ENCODE peak calls at places on chromosome 22, in six cellular contexts. N is type B pancreatic cell, Z is dorsolateral prefrontal cortex, K is neural crest cell, J is lung, B is AG09309. O is an unnamed sample.
A peak's percentile ranks its signal among the peaks of the same experiment; 100 is the strongest.

GRCh38 chr22:41543854-41544670 is at the start of gene POLR3H:
- DNase-seq in N (peak; percentile 98), Z (peak; percentile 100), K (peak; percentile 97), J (peak; percentile 99), B (peak; percentile 84), O (peak; percentile 99)

GRCh38 chr22:25054943-25055511 is 102.5 kb downstream of the KIAA1671 start:
- DNase-seq in N (no peak), Z (no peak), K (no peak), J (no peak), B (no peak), O (no peak)

GRCh38 chr22:37403267-37403960 is 23.9 kb downstream of the ELFN2 start:
- DNase-seq in N (no peak), Z (no peak), K (no peak), J (no peak), B (no peak), O (no peak)

GRCh38 chr22:41286639-41287091 is 678 bp upstream of the RANGAP1 start:
- DNase-seq in N (no peak), Z (no peak), K (no peak), J (peak; percentile 41), B (no peak), O (no peak)

GRCh38 chr22:30015846-30016245 is 64.4 kb upstream of the HORMAD2 start:
- DNase-seq in N (no peak), Z (no peak), K (no peak), J (no peak), B (peak; percentile 39), O (no peak)

GRCh38 chr22:36351921-36352774 is 35.6 kb downstream of the MYH9 start:
- DNase-seq in N (no peak), Z (no peak), K (no peak), J (no peak), B (no peak), O (no peak)

GRCh38 chr22:27873476-27873875 is 45.6 kb downstream of the PITPNB start:
- DNase-seq in N (no peak), Z (no peak), K (no peak), J (no peak), B (no peak), O (no peak)

GRCh38 chr22:27844256-27844655 is 42.7 kb upstream of the MN1 start:
- DNase-seq in N (no peak), Z (no peak), K (no peak), J (no peak), B (no peak), O (no peak)

GRCh38 chr22:30947163-30947820 is 21.3 kb downstream of the MORC2 start:
- DNase-seq in N (no peak), Z (no peak), K (peak; percentile 34), J (no peak), B (no peak), O (no peak)

GRCh38 chr22:37210041-37210803 is 2.1 kb downstream of the SSTR3 start:
- DNase-seq in N (no peak), Z (peak; percentile 71), K (no peak), J (no peak), B (no peak), O (peak; percentile 84)

GRCh38 chr22:24179478-24180210 is 1.6 kb upstream of the SUSD2 start:
- DNase-seq in N (no peak), Z (no peak), K (no peak), J (no peak), B (no peak), O (no peak)

GRCh38 chr22:27648853-27649252 is 152.7 kb downstream of the MN1 start:
- DNase-seq in N (no peak), Z (no peak), K (no peak), J (no peak), B (no peak), O (no peak)

GRCh38 chr22:29998627-29999026 is 81.6 kb upstream of the HORMAD2 start:
- DNase-seq in N (no peak), Z (no peak), K (no peak), J (no peak), B (no peak), O (no peak)

GRCh38 chr22:41917375-41917905 is 2.6 kb upstream of the SHISA8 start:
- DNase-seq in N (no peak), Z (no peak), K (no peak), J (no peak), B (no peak), O (no peak)

GRCh38 chr22:46537221-46537945 is at the start of gene CELSR1:
- DNase-seq in N (peak; percentile 85), Z (no peak), K (peak; percentile 29), J (peak; percentile 79), B (no peak), O (peak; percentile 82)

GRCh38 chr22:37931893-37932389 is 21.5 kb downstream of the C22orf23 start:
- DNase-seq in N (no peak), Z (no peak), K (no peak), J (peak; percentile 72), B (no peak), O (no peak)

GRCh38 chr22:42500164-42500835 is 19.3 kb downstream of the RRP7A start:
- DNase-seq in N (peak; percentile 75), Z (peak; percentile 90), K (peak; percentile 44), J (peak; percentile 89), B (no peak), O (no peak)

GRCh38 chr22:42716649-42717127 is 4.0 kb downstream of the A4GALT start:
- DNase-seq in N (no peak), Z (no peak), K (no peak), J (no peak), B (no peak), O (no peak)

GRCh38 chr22:27488456-27489224 is 312.9 kb downstream of the MN1 start:
- DNase-seq in N (no peak), Z (no peak), K (no peak), J (no peak), B (no peak), O (peak; percentile 34)

GRCh38 chr22:18078329-18079041 is 695 bp downstream of the PEX26 start:
- DNase-seq in N (no peak), Z (no peak), K (no peak), J (no peak), B (no peak), O (no peak)

GRCh38 chr22:46538816-46539163 is 1.4 kb upstream of the CELSR1 start:
- DNase-seq in N (no peak), Z (peak; percentile 83), K (no peak), J (no peak), B (no peak), O (no peak)

GRCh38 chr22:48944756-48945620 is 882.7 kb downstream of the BRD1 start:
- DNase-seq in N (peak; percentile 45), Z (no peak), K (no peak), J (peak; percentile 23), B (no peak), O (peak; percentile 89)

GRCh38 chr22:17918840-17919239 is 105.5 kb downstream of the MICAL3 start:
- DNase-seq in N (no peak), Z (no peak), K (no peak), J (no peak), B (peak; percentile 23), O (no peak)

GRCh38 chr22:42116848-42117424 is 13.7 kb downstream of the CYP2D6 start:
- DNase-seq in N (no peak), Z (no peak), K (no peak), J (peak; percentile 60), B (no peak), O (no peak)

GRCh38 chr22:24391836-24392217 is 35.6 kb upstream of the ADORA2A start:
- DNase-seq in N (no peak), Z (no peak), K (no peak), J (no peak), B (peak; percentile 79), O (no peak)

GRCh38 chr22:48700180-48700565 is 1127.5 kb downstream of the BRD1 start:
- DNase-seq in N (no peak), Z (no peak), K (no peak), J (no peak), B (no peak), O (no peak)

GRCh38 chr22:32200752-32201151 is 4.1 kb downstream of the RFPL2 start:
- DNase-seq in N (no peak), Z (no peak), K (no peak), J (peak; percentile 26), B (no peak), O (no peak)

GRCh38 chr22:20940178-20940790 is 23.1 kb downstream of the CRKL start:
- DNase-seq in N (no peak), Z (no peak), K (no peak), J (no peak), B (peak; percentile 39), O (no peak)
- TF ChIP-seq CTCF in N (no peak), Z (no peak), K (no peak), J (no peak), B (no peak), O (no peak)

GRCh38 chr22:45518580-45518991 is 15.9 kb downstream of the FBLN1 start:
- DNase-seq in N (no peak), Z (no peak), K (no peak), J (no peak), B (no peak), O (no peak)

GRCh38 chr22:45516163-45516562 is 13.5 kb downstream of the FBLN1 start:
- DNase-seq in N (no peak), Z (no peak), K (no peak), J (no peak), B (no peak), O (no peak)

GRCh38 chr22:45516923-45517675 is 14.4 kb downstream of the FBLN1 start:
- DNase-seq in N (no peak), Z (no peak), K (no peak), J (no peak), B (no peak), O (no peak)

GRCh38 chr22:45512363-45512762 is 9.7 kb downstream of the FBLN1 start:
- DNase-seq in N (no peak), Z (no peak), K (no peak), J (no peak), B (no peak), O (no peak)

DNA sequence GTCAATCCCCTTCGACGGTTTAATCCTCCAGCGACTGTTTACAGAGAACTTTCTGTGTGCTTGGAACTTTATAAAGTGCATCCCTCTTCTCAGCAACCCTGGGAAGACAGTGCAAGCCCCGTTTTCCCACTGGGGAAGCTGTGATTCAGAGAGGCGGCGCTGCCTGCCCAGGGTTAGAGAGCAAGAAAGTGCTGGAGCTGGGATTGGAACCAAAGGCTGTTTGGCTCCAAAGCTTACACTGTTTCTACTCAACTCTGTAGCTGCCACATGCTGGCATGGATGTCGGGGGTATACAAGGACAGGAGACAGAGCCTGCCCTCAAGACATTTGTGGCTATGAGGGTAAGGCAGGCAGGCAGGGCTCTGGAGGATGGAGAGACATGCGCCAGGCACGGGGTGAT is 13.0 kb downstream of the FBLN1 start:
- DNase-seq in N (no peak), Z (no peak), K (no peak), J (no peak), B (no peak), O (no peak)
- TF ChIP-seq CTCF in N (no peak), Z (no peak), K (no peak), J (no peak), B (no peak), O (no peak)

DNA sequence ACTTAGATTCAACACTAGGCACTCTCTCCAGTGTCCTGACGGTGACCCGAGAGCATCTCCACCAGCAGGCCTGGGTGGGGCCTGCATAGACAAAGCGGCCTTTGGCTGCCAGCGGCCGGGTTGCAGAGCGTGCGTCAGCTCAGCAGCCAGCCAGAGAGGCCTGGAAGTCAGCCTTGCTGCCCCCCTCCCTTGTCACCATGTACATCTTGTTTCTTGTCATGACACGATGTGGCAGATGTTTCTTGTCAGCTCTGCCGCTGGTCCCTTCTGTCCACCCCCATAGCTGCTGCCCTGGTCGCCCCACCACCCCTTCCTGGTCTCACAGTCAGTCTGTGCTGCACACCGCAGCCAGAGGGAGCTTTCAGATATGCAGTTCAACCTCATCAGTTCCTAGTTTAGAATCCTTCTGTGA is 33.1 kb upstream of the CBX7 start:
- DNase-seq in N (no peak), Z (peak; percentile 64), K (peak; percentile 37), J (peak; percentile 48), B (no peak), O (peak; percentile 72)
- TF ChIP-seq CTCF in N (peak; percentile 16), Z (peak; percentile 47), K (no peak), J (peak; percentile 16), B (peak; percentile 45), O (peak; percentile 51)

GRCh38 chr22:50326959-50327710 is at the start of gene DENND6B:
- DNase-seq in N (peak; percentile 90), Z (peak; percentile 81), K (peak; percentile 69), J (peak; percentile 77), B (no peak), O (no peak)
- TF ChIP-seq CTCF in N (peak; percentile 73), Z (peak; percentile 40), K (peak; percentile 70), J (peak; percentile 51), B (peak; percentile 22), O (peak; percentile 75)

O was measured in chondrocyte.